ENCODE peak calls at places on chromosomes 3 and 15, in eight cellular contexts. One of them, this sample, is unnamed.

GRCh38 chr3:172915911-172916514 is 165.5 kb downstream of the ECT2 start:
- DNase-seq in H1: no peak
- DNase-seq in AG09309: no peak
- DNase-seq in left ventricle myocardium inferior: no peak
- DNase-seq in body of pancreas: no peak
- DNase-seq in pancreas: no peak
- DNase-seq in RWPE2: no peak
- DNase-seq in transverse colon: no peak
- DNase-seq in this sample: no peak

GRCh38 chr3:120497318-120497717 is 46.5 kb upstream of the FSTL1 start:
- DNase-seq in H1: no peak
- DNase-seq in AG09309: peak; percentile 76
- DNase-seq in left ventricle myocardium inferior: no peak
- DNase-seq in body of pancreas: no peak
- DNase-seq in pancreas: no peak
- DNase-seq in RWPE2: no peak
- DNase-seq in transverse colon: no peak
- DNase-seq in this sample: peak; percentile 89

GRCh38 chr15:90598053-90598577 is 68.4 kb downstream of the CRTC3 start:
- DNase-seq in H1: no peak
- DNase-seq in AG09309: no peak
- DNase-seq in left ventricle myocardium inferior: peak; percentile 53
- DNase-seq in body of pancreas: no peak
- DNase-seq in pancreas: no peak
- DNase-seq in RWPE2: no peak
- DNase-seq in transverse colon: peak; percentile 79
- DNase-seq in this sample: no peak

GRCh38 chr3:53938645-53939044 is 47.0 kb upstream of the SELENOK start:
- DNase-seq in H1: no peak
- DNase-seq in AG09309: no peak
- DNase-seq in left ventricle myocardium inferior: no peak
- DNase-seq in body of pancreas: peak; percentile 42
- DNase-seq in pancreas: no peak
- DNase-seq in RWPE2: no peak
- DNase-seq in transverse colon: peak; percentile 19
- DNase-seq in this sample: peak; percentile 69

GRCh38 chr15:69126054-69126469 is 34.4 kb upstream of the GLCE start:
- DNase-seq in H1: no peak
- DNase-seq in AG09309: peak; percentile 23
- DNase-seq in left ventricle myocardium inferior: no peak
- DNase-seq in body of pancreas: no peak
- DNase-seq in pancreas: no peak
- DNase-seq in RWPE2: no peak
- DNase-seq in transverse colon: no peak
- DNase-seq in this sample: peak; percentile 15

GRCh38 chr15:90851114-90851513 is 17.3 kb upstream of the FURIN start:
- DNase-seq in H1: no peak
- DNase-seq in AG09309: no peak
- DNase-seq in left ventricle myocardium inferior: no peak
- DNase-seq in body of pancreas: no peak
- DNase-seq in pancreas: no peak
- DNase-seq in RWPE2: no peak
- DNase-seq in transverse colon: no peak
- DNase-seq in this sample: no peak

GRCh38 chr15:69120732-69121131 is 39.7 kb upstream of the GLCE start:
- DNase-seq in H1: no peak
- DNase-seq in AG09309: no peak
- DNase-seq in left ventricle myocardium inferior: no peak
- DNase-seq in body of pancreas: no peak
- DNase-seq in pancreas: no peak
- DNase-seq in RWPE2: no peak
- DNase-seq in transverse colon: no peak
- DNase-seq in this sample: no peak

GRCh38 chr3:197820550-197821335 is 29.7 kb downstream of the LRCH3 start:
- DNase-seq in H1: no peak
- DNase-seq in AG09309: no peak
- DNase-seq in left ventricle myocardium inferior: no peak
- DNase-seq in body of pancreas: no peak
- DNase-seq in pancreas: no peak
- DNase-seq in RWPE2: no peak
- DNase-seq in transverse colon: no peak
- DNase-seq in this sample: no peak

GRCh38 chr3:129558772-129559564 is 16.0 kb downstream of the H1-8 start:
- DNase-seq in H1: peak; percentile 15
- DNase-seq in AG09309: peak; percentile 43
- DNase-seq in left ventricle myocardium inferior: no peak
- DNase-seq in body of pancreas: no peak
- DNase-seq in pancreas: no peak
- DNase-seq in RWPE2: no peak
- DNase-seq in transverse colon: no peak
- DNase-seq in this sample: peak; percentile 97

GRCh38 chr3:173399001-173399400 is 1.5 kb downstream of the NLGN1 start:
- DNase-seq in H1: no peak
- DNase-seq in AG09309: no peak
- DNase-seq in left ventricle myocardium inferior: no peak
- DNase-seq in body of pancreas: no peak
- DNase-seq in pancreas: no peak
- DNase-seq in RWPE2: no peak
- DNase-seq in transverse colon: no peak
- DNase-seq in this sample: no peak

GRCh38 chr3:184872200-184872599 is 60.2 kb downstream of the VPS8 start:
- DNase-seq in H1: no peak
- DNase-seq in AG09309: no peak
- DNase-seq in left ventricle myocardium inferior: no peak
- DNase-seq in body of pancreas: no peak
- DNase-seq in pancreas: no peak
- DNase-seq in RWPE2: no peak
- DNase-seq in transverse colon: no peak
- DNase-seq in this sample: peak; percentile 2

GRCh38 chr3:105762749-105763673 is 105.8 kb downstream of the CBLB start:
- DNase-seq in H1: no peak
- DNase-seq in AG09309: no peak
- DNase-seq in left ventricle myocardium inferior: no peak
- DNase-seq in body of pancreas: no peak
- DNase-seq in pancreas: no peak
- DNase-seq in RWPE2: no peak
- DNase-seq in transverse colon: no peak
- DNase-seq in this sample: no peak

GRCh38 chr3:182533394-182533793 is 259.9 kb upstream of the ATP11B start:
- DNase-seq in H1: no peak
- DNase-seq in AG09309: no peak
- DNase-seq in left ventricle myocardium inferior: no peak
- DNase-seq in body of pancreas: no peak
- DNase-seq in pancreas: no peak
- DNase-seq in RWPE2: no peak
- DNase-seq in transverse colon: no peak
- DNase-seq in this sample: no peak

DNA sequence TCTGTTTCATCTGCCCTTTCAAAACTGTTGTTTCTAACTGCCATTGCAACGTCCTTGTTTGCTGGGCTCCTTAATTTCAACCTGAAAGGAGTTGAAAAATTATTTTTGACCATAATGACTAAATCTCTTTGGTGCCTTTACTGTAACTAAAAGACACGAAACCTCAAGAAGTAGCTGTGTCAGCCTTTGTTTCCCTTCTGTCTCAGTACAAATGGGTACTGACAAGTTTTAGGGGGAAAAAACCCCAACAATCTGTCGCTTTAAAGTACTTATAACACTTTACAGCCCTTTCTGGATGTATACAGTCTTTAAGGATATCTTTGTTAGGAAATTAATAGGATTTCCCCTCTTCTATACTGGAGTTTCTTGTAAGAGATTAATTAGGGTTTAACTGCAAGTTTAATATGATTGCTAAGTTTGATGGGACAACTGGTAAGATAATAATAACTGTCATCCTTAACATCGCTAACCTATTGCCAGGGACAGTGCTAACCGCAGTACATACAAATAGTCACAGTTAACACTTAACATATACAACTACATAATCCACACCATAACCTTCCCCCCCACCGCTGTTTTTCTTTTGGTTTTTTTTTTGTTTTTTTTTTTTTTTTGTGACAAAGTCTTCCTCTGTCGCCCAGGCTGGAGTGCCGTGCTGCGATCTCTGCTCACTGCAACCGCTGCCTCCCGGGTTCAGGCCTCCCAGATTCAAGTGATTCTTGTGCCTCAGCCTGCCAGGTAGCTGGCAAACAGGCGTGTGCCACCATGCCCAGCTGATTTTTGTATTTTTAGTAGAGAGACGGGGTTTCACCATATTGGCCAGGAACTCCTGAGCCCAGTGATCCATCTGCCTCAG is 1.7 kb downstream of the GXYLT2 start:
- DNase-seq in H1: no peak
- DNase-seq in AG09309: no peak
- DNase-seq in left ventricle myocardium inferior: no peak
- DNase-seq in body of pancreas: no peak
- DNase-seq in pancreas: no peak
- DNase-seq in RWPE2: no peak
- DNase-seq in transverse colon: no peak
- DNase-seq in this sample: peak; percentile 12
- H3K4me3 ChIP-seq in H1: no peak overlapping the region
- H3K4me3 ChIP-seq in AG09309: no peak overlapping the region
- H3K4me3 ChIP-seq in left ventricle myocardium inferior: peak overlapping the region; percentile 66
- H3K4me3 ChIP-seq in body of pancreas: no peak overlapping the region
- H3K4me3 ChIP-seq in pancreas: no peak overlapping the region
- H3K4me3 ChIP-seq in RWPE2: peak overlapping the region; percentile 92
- H3K4me3 ChIP-seq in transverse colon: peak overlapping the region; percentile 44
- H3K4me3 ChIP-seq in this sample: peak overlapping the region; percentile 58

GRCh38 chr3:57594144-57594543 is 3.0 kb downstream of the ARF4 start:
- DNase-seq in H1: no peak
- DNase-seq in AG09309: no peak
- DNase-seq in left ventricle myocardium inferior: no peak
- DNase-seq in body of pancreas: no peak
- DNase-seq in pancreas: no peak
- DNase-seq in RWPE2: no peak
- DNase-seq in transverse colon: no peak
- DNase-seq in this sample: no peak

GRCh38 chr3:57597240-57597972 is at the start of gene ARF4:
- DNase-seq in H1: peak; percentile 99
- DNase-seq in AG09309: peak; percentile 97
- DNase-seq in left ventricle myocardium inferior: peak; percentile 99
- DNase-seq in body of pancreas: peak; percentile 100
- DNase-seq in pancreas: peak; percentile 99
- DNase-seq in RWPE2: peak; percentile 98
- DNase-seq in transverse colon: peak; percentile 100
- DNase-seq in this sample: peak; percentile 100

GRCh38 chr3:57596495-57597239 is 477 bp downstream of the ARF4 start:
- DNase-seq in H1: peak; percentile 15
- DNase-seq in AG09309: peak; percentile 89
- DNase-seq in left ventricle myocardium inferior: peak; percentile 83
- DNase-seq in body of pancreas: peak; percentile 83
- DNase-seq in pancreas: peak; percentile 84
- DNase-seq in RWPE2: peak; percentile 83
- DNase-seq in transverse colon: peak; percentile 83
- DNase-seq in this sample: peak; percentile 94

GRCh38 chr3:57592306-57592705 is 4.8 kb downstream of the ARF4 start:
- DNase-seq in H1: no peak
- DNase-seq in AG09309: no peak
- DNase-seq in left ventricle myocardium inferior: no peak
- DNase-seq in body of pancreas: no peak
- DNase-seq in pancreas: no peak
- DNase-seq in RWPE2: no peak
- DNase-seq in transverse colon: no peak
- DNase-seq in this sample: no peak

DNA sequence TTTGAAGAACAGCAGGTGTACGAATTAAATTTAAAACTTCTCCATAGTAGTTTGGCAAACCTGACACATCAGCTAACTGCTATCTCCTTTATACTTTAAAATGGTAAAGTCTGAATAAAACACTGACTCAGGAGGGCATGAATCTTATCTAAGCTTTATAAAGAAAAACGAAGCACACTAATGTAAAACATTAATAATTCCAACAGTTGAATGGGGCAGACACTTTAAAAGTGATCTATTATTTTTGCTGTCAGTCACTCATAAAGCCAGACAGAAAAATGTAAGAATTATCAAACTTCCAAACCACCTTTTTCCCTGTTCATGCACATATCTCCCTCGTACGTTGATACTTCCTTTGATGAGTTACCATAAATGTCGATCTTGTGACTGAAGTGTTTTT is 2.6 kb downstream of the ARF4 start:
- DNase-seq in H1: no peak
- DNase-seq in AG09309: no peak
- DNase-seq in left ventricle myocardium inferior: no peak
- DNase-seq in body of pancreas: no peak
- DNase-seq in pancreas: no peak
- DNase-seq in RWPE2: no peak
- DNase-seq in transverse colon: no peak
- DNase-seq in this sample: no peak
- H3K4me3 ChIP-seq in H1: no peak overlapping the region
- H3K4me3 ChIP-seq in AG09309: peak overlapping the region; percentile 92
- H3K4me3 ChIP-seq in left ventricle myocardium inferior: peak overlapping the region; percentile 83
- H3K4me3 ChIP-seq in body of pancreas: peak overlapping the region; percentile 79
- H3K4me3 ChIP-seq in pancreas: no peak overlapping the region
- H3K4me3 ChIP-seq in RWPE2: peak overlapping the region; percentile 86
- H3K4me3 ChIP-seq in transverse colon: peak overlapping the region; percentile 73
- H3K4me3 ChIP-seq in this sample: peak overlapping the region; percentile 100

GRCh38 chr3:13073042-13073906 is at the start of gene IQSEC1:
- DNase-seq in H1: no peak
- DNase-seq in AG09309: no peak
- DNase-seq in left ventricle myocardium inferior: peak; percentile 62
- DNase-seq in body of pancreas: no peak
- DNase-seq in pancreas: no peak
- DNase-seq in RWPE2: no peak
- DNase-seq in transverse colon: peak; percentile 65
- DNase-seq in this sample: no peak

GRCh38 chr3:13075318-13075717 is 2.1 kb upstream of the IQSEC1 start:
- DNase-seq in H1: no peak
- DNase-seq in AG09309: no peak
- DNase-seq in left ventricle myocardium inferior: no peak
- DNase-seq in body of pancreas: no peak
- DNase-seq in pancreas: no peak
- DNase-seq in RWPE2: no peak
- DNase-seq in transverse colon: no peak
- DNase-seq in this sample: no peak

GRCh38 chr3:13072239-13073041 is 789 bp downstream of the IQSEC1 start:
- DNase-seq in H1: no peak
- DNase-seq in AG09309: no peak
- DNase-seq in left ventricle myocardium inferior: peak; percentile 77
- DNase-seq in body of pancreas: no peak
- DNase-seq in pancreas: no peak
- DNase-seq in RWPE2: no peak
- DNase-seq in transverse colon: peak; percentile 77
- DNase-seq in this sample: no peak

GRCh38 chr3:13076255-13076654 is 3.0 kb upstream of the IQSEC1 start:
- DNase-seq in H1: no peak
- DNase-seq in AG09309: no peak
- DNase-seq in left ventricle myocardium inferior: no peak
- DNase-seq in body of pancreas: no peak
- DNase-seq in pancreas: no peak
- DNase-seq in RWPE2: no peak
- DNase-seq in transverse colon: no peak
- DNase-seq in this sample: no peak

GRCh38 chr3:13073976-13074375 is 747 bp upstream of the IQSEC1 start:
- DNase-seq in H1: no peak
- DNase-seq in AG09309: no peak
- DNase-seq in left ventricle myocardium inferior: no peak
- DNase-seq in body of pancreas: no peak
- DNase-seq in pancreas: no peak
- DNase-seq in RWPE2: no peak
- DNase-seq in transverse colon: no peak
- DNase-seq in this sample: no peak
- H3K4me3 ChIP-seq in H1: no peak overlapping the region
- H3K4me3 ChIP-seq in AG09309: no peak overlapping the region
- H3K4me3 ChIP-seq in left ventricle myocardium inferior: peak overlapping the region; percentile 59
- H3K4me3 ChIP-seq in body of pancreas: no peak overlapping the region
- H3K4me3 ChIP-seq in pancreas: no peak overlapping the region
- H3K4me3 ChIP-seq in RWPE2: no peak overlapping the region
- H3K4me3 ChIP-seq in transverse colon: no peak overlapping the region
- H3K4me3 ChIP-seq in this sample: no peak overlapping the region

GRCh38 chr15:29220852-29221251 is 48.8 kb downstream of the NSMCE3 start:
- DNase-seq in H1: no peak
- DNase-seq in AG09309: no peak
- DNase-seq in left ventricle myocardium inferior: no peak
- DNase-seq in body of pancreas: no peak
- DNase-seq in pancreas: no peak
- DNase-seq in RWPE2: no peak
- DNase-seq in transverse colon: no peak
- DNase-seq in this sample: no peak
- H3K4me3 ChIP-seq in H1: no peak overlapping the region
- H3K4me3 ChIP-seq in AG09309: no peak overlapping the region
- H3K4me3 ChIP-seq in left ventricle myocardium inferior: no peak overlapping the region
- H3K4me3 ChIP-seq in body of pancreas: no peak overlapping the region
- H3K4me3 ChIP-seq in pancreas: no peak overlapping the region
- H3K4me3 ChIP-seq in RWPE2: no peak overlapping the region
- H3K4me3 ChIP-seq in transverse colon: no peak overlapping the region
- H3K4me3 ChIP-seq in this sample: no peak overlapping the region

This sample was measured in foreskin fibroblast.